ENCODE peak calls at places on chromosomes 6 and 20, in four cellular contexts. G is heart right ventricle, Y is nephron progenitor cell, D is GM10248. V is an unnamed sample.

GRCh38 chr6:138222901-138223546 is 4.7 kb upstream of the PBOV1 start:
- DNase-seq in Y (no peak), D (no peak), G (no peak), V (no peak)

GRCh38 chr6:33290459-33290858 is 1.1 kb downstream of the PFDN6 start:
- DNase-seq in D (no peak), G (no peak), Y (no peak), V (no peak)

GRCh38 chr6:118873239-118873638 is 20.7 kb upstream of the ASF1A start:
- DNase-seq in D (no peak), Y (no peak), G (no peak), V (no peak)

GRCh38 chr6:130138116-130138908 is 84.4 kb downstream of the SAMD3 start:
- DNase-seq in Y (no peak), D (peak), G (no peak), V (peak)

GRCh38 chr6:37303891-37304503 is 46.1 kb upstream of the TMEM217 start:
- DNase-seq in D (peak), Y (peak), G (no peak), V (peak)

GRCh38 chr20:36339646-36340592 is 33.8 kb downstream of the DLGAP4 start:
- DNase-seq in G (no peak), Y (no peak), D (no peak), V (no peak)

GRCh38 chr6:119887671-119888070 is 538.1 kb upstream of the MAN1A1 start:
- DNase-seq in G (no peak), D (no peak), Y (no peak), V (no peak)

GRCh38 chr6:131362070-131362469 is 211.0 kb upstream of the ARG1 start:
- DNase-seq in D (no peak), G (no peak), Y (no peak), V (no peak)

GRCh38 chr20:34010405-34010895 is 16.7 kb downstream of the RALY start:
- DNase-seq in Y (no peak), G (no peak), D (no peak), V (no peak)

GRCh38 chr20:641516-641913 is 11.5 kb downstream of the SRXN1 start:
- DNase-seq in D (no peak), Y (peak), G (no peak), V (no peak)

GRCh38 chr6:98014791-98015201 is 731.8 kb upstream of the MMS22L start:
- DNase-seq in Y (no peak), D (no peak), G (no peak), V (no peak)

GRCh38 chr6:43738877-43739641 is 31.0 kb upstream of the VEGFA start:
- DNase-seq in D (no peak), G (no peak), Y (no peak), V (no peak)

GRCh38 chr20:37704955-37705354 is 11.1 kb downstream of the CTNNBL1 start:
- DNase-seq in D (no peak), Y (no peak), G (no peak), V (no peak)

GRCh38 chr20:17449039-17449438 is 82.1 kb downstream of the BFSP1 start:
- DNase-seq in G (no peak), Y (peak), D (no peak), V (no peak)

GRCh38 chr6:158249437-158249836 is 62.8 kb upstream of the TULP4 start:
- DNase-seq in G (no peak), Y (no peak), D (no peak), V (no peak)

GRCh38 chr6:158002249-158002950 is 20.7 kb downstream of the SYNJ2 start:
- DNase-seq in G (no peak), Y (no peak), D (no peak), V (no peak)

GRCh38 chr6:108650325-108650724 is 89.6 kb downstream of the FOXO3 start:
- DNase-seq in D (no peak), G (no peak), Y (no peak), V (no peak)

GRCh38 chr6:63597142-63598000 is 25.1 kb downstream of the LOC128125822 start:
- DNase-seq in G (no peak), D (no peak), Y (no peak), V (no peak)

GRCh38 chr6:43891072-43891870 is 121.3 kb downstream of the VEGFA start:
- DNase-seq in Y (no peak), D (no peak), G (no peak), V (no peak)

GRCh38 chr20:61320617-61321200 is 68.6 kb downstream of the CDH4 start:
- DNase-seq in G (no peak), D (no peak), Y (no peak), V (no peak)

GRCh38 chr6:72589096-72589495 is 32.8 kb upstream of the KCNQ5 start:
- DNase-seq in Y (no peak), D (no peak), G (no peak), V (no peak)

GRCh38 chr6:157236040-157236725 is 87.1 kb downstream of the TMEM242 start:
- DNase-seq in Y (peak), D (no peak), G (no peak), V (peak)

GRCh38 chr6:155050311-155050710 is 55.2 kb downstream of the TIAM2 start:
- DNase-seq in G (no peak), Y (no peak), D (peak), V (peak)

GRCh38 chr6:158185729-158186456 is 17.7 kb downstream of the GTF2H5 start:
- DNase-seq in Y (no peak), G (no peak), D (no peak), V (no peak)

GRCh38 chr6:107423474-107423873 is 35.9 kb downstream of the PDSS2 start:
- DNase-seq in D (no peak), G (no peak), Y (no peak), V (no peak)

GRCh38 chr20:50919567-50919966 is 11.7 kb downstream of the ADNP start:
- DNase-seq in Y (no peak), G (no peak), D (no peak), V (no peak)

GRCh38 chr6:28802417-28803336 is 121.1 kb downstream of the TRIM27 start:
- DNase-seq in D (peak), Y (no peak), G (no peak), V (no peak)

GRCh38 chr6:39076993-39077535 is 28.5 kb downstream of the GLP1R start:
- DNase-seq in Y (no peak), G (no peak), D (peak), V (no peak)

GRCh38 chr6:126831461-126831860 is 287.0 kb upstream of the RSPO3 start:
- DNase-seq in D (no peak), G (no peak), Y (no peak), V (no peak)

GRCh38 chr20:37575884-37576283 is 48.2 kb upstream of the BLCAP start:
- DNase-seq in D (peak), Y (peak), G (no peak), V (peak)

GRCh38 chr6:148021715-148022114 is 320.9 kb upstream of the SASH1 start:
- DNase-seq in Y (no peak), G (no peak), D (no peak), V (no peak)

GRCh38 chr20:34871320-34871926 is 1.2 kb downstream of the GGT7 start:
- DNase-seq in Y (no peak), D (no peak), G (no peak), V (no peak)

GRCh38 chr20:60810561-60810960 is 441.5 kb upstream of the CDH4 start:
- DNase-seq in G (no peak), Y (no peak), D (no peak), V (no peak)

GRCh38 chr6:82264824-82265223 is 17.3 kb upstream of the IBTK start:
- DNase-seq in D (no peak), Y (no peak), G (no peak), V (no peak)

GRCh38 chr20:15475483-15475882 is 1097.8 kb downstream of the KIF16B start:
- DNase-seq in D (no peak), Y (peak), G (peak), V (no peak)

GRCh38 chr6:11854418-11855165 is 76.0 kb upstream of the ADTRP start:
- DNase-seq in Y (no peak), G (no peak), D (peak), V (peak)

GRCh38 chr6:148550569-148550968 is 196.3 kb upstream of the UST start:
- DNase-seq in Y (no peak), D (no peak), G (no peak), V (no peak)

GRCh38 chr20:19493794-19494495 is 264.1 kb upstream of the RIN2 start:
- DNase-seq in G (peak), Y (no peak), D (no peak), V (no peak)

GRCh38 chr6:167474725-167475124 is 149.8 kb downstream of the TTLL2 start:
- DNase-seq in G (no peak), D (no peak), Y (no peak), V (no peak)
- TF ChIP-seq CTCF in G (no peak), D (no peak), Y (no peak), V (no peak)

GRCh38 chr6:143501851-143502250 is 9.7 kb downstream of the FUCA2 start:
- DNase-seq in D (no peak), G (no peak), Y (no peak), V (no peak)
- TF ChIP-seq CTCF in D (no peak), G (no peak), Y (no peak), V (no peak)

DNA sequence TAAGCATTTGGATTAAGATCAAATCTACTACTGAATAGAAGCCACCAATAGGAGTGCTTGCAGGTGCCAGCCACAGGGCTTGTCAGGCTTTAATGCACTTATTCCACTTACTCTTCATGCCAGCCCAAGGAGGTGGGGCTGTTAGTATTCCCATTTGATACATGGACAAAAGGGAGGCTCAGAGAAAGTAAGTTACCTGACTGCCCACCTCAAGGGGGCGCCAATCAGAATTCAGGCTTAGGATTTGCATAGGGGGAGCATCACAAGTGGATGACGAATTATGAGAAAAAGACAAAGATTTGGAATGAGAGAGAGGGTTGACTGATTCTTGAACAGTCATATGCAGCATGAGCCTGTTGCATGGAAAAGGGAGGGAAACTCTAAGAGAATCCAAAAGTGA is 188.4 kb upstream of the TSHZ2 start:
- DNase-seq in D (no peak), G (no peak), Y (peak), V (no peak)
- TF ChIP-seq CTCF in D (no peak), G (peak), Y (no peak), V (no peak)

DNA sequence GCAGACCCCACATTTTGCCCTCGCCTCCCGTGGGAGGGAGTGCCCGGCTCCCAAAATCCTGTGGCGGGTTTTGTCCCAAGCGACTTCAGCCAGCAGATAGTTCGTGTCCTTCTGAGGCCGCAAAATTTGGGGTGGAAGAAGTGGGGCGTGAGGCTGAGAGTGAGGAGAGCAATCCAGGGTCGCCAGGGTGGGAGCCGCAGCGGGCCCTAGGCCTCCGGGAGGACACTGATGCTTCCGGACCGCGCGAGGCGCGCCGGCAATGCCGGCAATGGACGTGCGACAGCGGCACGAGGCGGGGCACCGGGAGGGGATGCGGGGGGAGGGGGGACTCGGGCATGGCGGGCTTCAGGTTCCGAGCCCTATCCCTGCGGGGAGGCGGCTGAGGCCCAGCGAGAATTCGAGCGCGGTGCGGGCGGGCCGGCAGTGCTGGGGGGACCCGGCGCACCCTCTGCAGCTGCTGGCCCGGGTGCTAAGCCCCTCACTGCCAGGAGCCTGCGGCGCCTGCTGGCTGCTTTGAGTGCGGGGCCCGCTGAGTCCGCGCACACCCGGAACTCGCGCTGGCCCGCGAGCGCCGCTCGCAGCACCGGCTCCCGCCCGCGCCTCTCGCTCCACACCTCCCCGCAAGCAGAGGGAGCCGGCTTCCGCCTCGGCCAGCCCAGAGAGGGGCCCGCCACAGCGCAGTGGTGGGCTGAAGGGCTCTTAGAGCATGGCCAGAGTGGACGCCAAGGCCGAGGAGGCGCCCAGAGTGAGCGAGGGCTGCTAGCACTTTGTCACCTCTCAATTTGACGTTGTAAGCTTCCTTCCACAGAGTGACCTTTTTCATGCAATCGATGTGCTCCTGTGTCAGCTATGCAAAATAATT is 143.8 kb downstream of the LPA start:
- DNase-seq in Y (peak), D (peak), G (peak), V (peak)
- TF ChIP-seq CTCF in Y (no peak), D (no peak), G (peak), V (no peak)

DNA sequence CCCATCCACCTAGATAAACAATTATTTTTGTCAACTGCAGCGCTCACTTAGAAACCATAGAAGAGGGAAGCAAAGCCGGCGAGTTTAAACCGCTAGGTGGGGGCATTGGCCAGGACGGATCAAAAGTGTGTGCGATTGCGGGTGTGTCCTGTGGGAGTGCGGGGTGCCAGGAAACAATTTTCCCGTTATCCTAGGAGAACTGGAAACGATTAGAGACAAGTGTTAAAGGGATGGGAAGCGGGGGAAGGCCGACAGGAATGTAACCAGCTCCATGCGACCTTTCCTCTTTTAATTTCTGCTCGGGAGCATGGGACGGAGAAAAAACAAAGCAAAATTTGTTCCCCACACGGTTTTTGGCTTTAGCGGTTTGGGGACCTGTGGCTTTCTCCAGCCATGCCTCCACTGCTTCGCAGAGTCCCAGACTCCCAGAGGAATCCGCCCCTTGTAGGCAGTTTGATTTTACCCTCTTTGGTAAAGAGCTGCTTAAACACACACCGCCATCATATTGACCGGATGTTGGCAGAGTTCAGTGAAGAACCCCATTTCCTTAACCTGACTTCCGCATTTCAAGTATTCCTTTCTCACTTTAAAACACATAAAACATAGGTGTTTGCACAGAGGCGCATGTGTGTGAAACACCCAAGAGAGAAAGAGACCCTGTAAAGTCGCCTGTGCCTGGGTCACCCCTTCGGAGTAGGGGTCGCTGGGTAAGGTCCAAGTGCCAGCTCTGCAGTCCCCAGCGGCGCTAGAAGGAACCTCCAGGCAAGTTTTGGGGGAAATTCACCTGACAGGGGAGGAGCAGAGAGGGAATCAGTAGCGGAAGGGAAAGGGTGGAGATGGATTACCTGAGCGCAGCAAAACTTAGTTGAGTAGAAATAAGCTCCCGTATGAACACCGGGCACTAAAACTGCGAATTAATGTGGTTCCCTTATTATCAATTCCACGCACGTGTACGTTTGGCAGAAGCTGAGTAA is 3.1 kb upstream of the HTR1B start:
- DNase-seq in Y (peak), D (peak), G (no peak), V (peak)
- TF ChIP-seq CTCF in Y (peak), D (peak), G (peak), V (peak)

GRCh38 chr20:31515775-31516107 is 1.5 kb downstream of the HM13 start:
- DNase-seq in D (no peak), Y (no peak), G (no peak), V (no peak)

GRCh38 chr20:31515072-31515774 is 981 bp downstream of the HM13 start:
- DNase-seq in G (no peak), D (no peak), Y (no peak), V (no peak)

GRCh38 chr20:31516651-31517050 is 2.4 kb downstream of the HM13 start:
- DNase-seq in D (no peak), Y (no peak), G (no peak), V (no peak)

GRCh38 chr20:31516166-31516565 is 1.9 kb downstream of the HM13 start:
- DNase-seq in Y (no peak), G (no peak), D (no peak), V (no peak)

DNA sequence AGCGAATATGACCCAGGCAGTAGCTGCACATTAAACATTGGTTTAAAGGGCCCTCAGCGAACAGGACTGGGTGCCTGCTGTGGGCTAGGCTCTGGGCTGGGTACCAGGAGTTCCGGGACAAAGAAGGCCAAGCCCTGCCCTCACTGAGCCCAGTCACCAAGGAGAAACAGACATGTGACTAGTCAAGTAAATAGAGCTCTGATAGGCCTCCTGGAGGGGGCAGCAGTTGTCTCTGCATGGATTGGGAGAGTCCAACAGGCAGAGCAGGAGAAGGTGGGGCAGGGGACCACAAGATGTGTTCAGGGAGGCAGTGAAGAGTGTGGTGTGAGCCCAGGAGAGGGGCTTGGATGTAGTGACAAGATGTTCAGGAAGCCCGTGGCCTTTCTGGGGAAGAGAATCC is 3.1 kb downstream of the HM13 start:
- DNase-seq in Y (peak), G (peak), D (no peak), V (no peak)
- TF ChIP-seq CTCF in Y (no peak), G (no peak), D (no peak), V (no peak)

GRCh38 chr20:44571367-44571766 is 11.0 kb upstream of the PKIG start:
- DNase-seq in G (no peak), D (no peak), Y (no peak), V (no peak)

GRCh38 chr20:44573501-44573869 is 8.9 kb upstream of the PKIG start:
- DNase-seq in Y (no peak), G (no peak), D (no peak), V (no peak)

GRCh38 chr20:44566811-44567210 is 15.6 kb upstream of the PKIG start:
- DNase-seq in G (no peak), D (no peak), Y (no peak), V (no peak)

GRCh38 chr20:44572551-44573500 is 9.6 kb upstream of the PKIG start:
- DNase-seq in Y (no peak), D (no peak), G (peak), V (no peak)

DNA sequence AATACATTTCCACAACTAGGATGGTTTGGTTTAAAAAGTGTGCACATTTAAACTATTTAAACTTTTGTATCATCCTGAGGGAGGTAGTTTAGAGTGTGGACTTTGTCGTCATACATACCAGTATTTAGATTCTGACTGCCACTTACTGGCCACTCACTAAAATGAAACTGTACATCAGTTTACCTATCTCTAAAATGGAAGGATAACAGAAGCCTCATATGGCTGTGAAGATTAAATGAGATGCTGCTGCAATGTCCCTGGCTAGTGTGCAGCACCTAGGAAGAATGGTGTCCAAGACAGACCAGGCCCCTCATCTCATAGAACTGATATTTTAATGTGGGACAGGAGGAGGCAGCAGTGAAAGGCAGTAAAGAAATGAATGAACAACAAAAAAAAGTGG is 12.0 kb upstream of the PKIG start:
- DNase-seq in G (no peak), D (no peak), Y (no peak), V (no peak)
- TF ChIP-seq CTCF in G (no peak), D (no peak), Y (no peak), V (no peak)